ENCODE peak calls at places on chromosome 7, in eight cellular contexts. Z, S, U, L, O, T, J and B are unnamed samples.

GRCh38 chr7:2201128-2201527 is 31.6 kb downstream of the MAD1L1 start:
- DNase-seq in J (no peak), O (no peak), S (peak), Z (no peak), T (no peak), U (no peak), L (no peak), B (no peak)

GRCh38 chr7:155959894-155960293 is 147.6 kb upstream of the SHH start:
- DNase-seq in U (no peak), O (peak), Z (no peak), J (no peak), L (no peak), S (no peak), T (no peak), B (no peak)

GRCh38 chr7:91941450-91941849 is 788 bp downstream of the AKAP9 start:
- DNase-seq in J (peak), T (no peak), S (peak), Z (peak), U (peak), O (peak), L (no peak), B (no peak)

GRCh38 chr7:147803625-147804024 is 786.9 kb upstream of the C7orf33 start:
- DNase-seq in L (no peak), U (no peak), S (no peak), Z (no peak), T (no peak), O (no peak), J (no peak), B (no peak)

GRCh38 chr7:150410680-150411346 is 31.7 kb downstream of the ZNF775 start:
- DNase-seq in O (no peak), S (no peak), J (no peak), L (peak), U (no peak), T (no peak), Z (peak), B (no peak)

GRCh38 chr7:113730309-113730955 is 188.4 kb downstream of the PPP1R3A start:
- DNase-seq in T (no peak), S (no peak), Z (no peak), L (peak), U (no peak), J (no peak), O (no peak), B (no peak)

GRCh38 chr7:101232141-101232821 is 5.3 kb downstream of the CLDN15 start:
- DNase-seq in U (peak), Z (no peak), J (no peak), S (no peak), L (no peak), O (peak), T (no peak), B (no peak)

GRCh38 chr7:85954961-85955360 is 688.7 kb upstream of the GRM3 start:
- DNase-seq in U (no peak), Z (no peak), L (no peak), J (no peak), T (no peak), S (no peak), O (no peak), B (no peak)

GRCh38 chr7:2048006-2048405 is 184.7 kb downstream of the MAD1L1 start:
- DNase-seq in U (no peak), J (no peak), S (peak), O (no peak), T (no peak), Z (peak), L (no peak), B (no peak)

GRCh38 chr7:107236857-107237256 is 68.1 kb downstream of the HBP1 start:
- DNase-seq in S (no peak), U (no peak), J (no peak), Z (no peak), O (no peak), L (no peak), T (no peak), B (no peak)

GRCh38 chr7:50145801-50146338 is 52.8 kb upstream of the ZPBP start:
- DNase-seq in U (no peak), T (no peak), O (no peak), Z (no peak), L (no peak), S (no peak), J (no peak), B (no peak)

GRCh38 chr7:100171840-100172239 is 3.4 kb upstream of the GAL3ST4 start:
- DNase-seq in O (no peak), J (no peak), Z (no peak), U (no peak), L (no peak), T (no peak), S (no peak), B (no peak)

GRCh38 chr7:42407311-42407710 is 170.3 kb upstream of the GLI3 start:
- DNase-seq in S (no peak), L (no peak), Z (no peak), J (no peak), U (no peak), T (no peak), O (no peak), B (no peak)

GRCh38 chr7:133815677-133816210 is 311.4 kb upstream of the LRGUK start:
- DNase-seq in Z (no peak), T (no peak), U (no peak), L (no peak), S (no peak), J (no peak), O (no peak), B (no peak)

GRCh38 chr7:138029941-138030340 is 28.1 kb upstream of the CREB3L2 start:
- DNase-seq in S (no peak), Z (no peak), U (no peak), O (no peak), J (no peak), T (no peak), L (no peak), B (no peak)

GRCh38 chr7:57182031-57182430 is 49.8 kb upstream of the ZNF479 start:
- DNase-seq in L (no peak), Z (no peak), U (no peak), S (no peak), J (no peak), T (no peak), O (no peak), B (no peak)

GRCh38 chr7:105209870-105210269 is 178.9 kb downstream of the SRPK2 start:
- DNase-seq in S (no peak), U (no peak), Z (no peak), O (no peak), T (no peak), J (no peak), L (no peak), B (no peak)

GRCh38 chr7:92916751-92917369 is 80.5 kb upstream of the CDK6 start:
- DNase-seq in J (no peak), S (no peak), Z (no peak), O (peak), U (peak), T (no peak), L (no peak), B (no peak)

GRCh38 chr7:105664816-105665525 is 83.7 kb upstream of the EFCAB10 start:
- DNase-seq in L (no peak), T (no peak), J (no peak), U (no peak), S (no peak), Z (no peak), O (peak), B (no peak)

GRCh38 chr7:95687759-95688343 is 84.5 kb upstream of the DYNC1I1 start:
- DNase-seq in T (no peak), Z (no peak), S (no peak), U (peak), J (no peak), L (no peak), O (no peak), B (no peak)

GRCh38 chr7:44982970-44983369 is 4.2 kb upstream of the MYO1G start:
- DNase-seq in O (no peak), J (no peak), T (no peak), Z (no peak), U (no peak), S (no peak), L (no peak), B (no peak)

GRCh38 chr7:56063882-56064625 is at the start of gene SUMF2:
- DNase-seq in U (peak), Z (peak), T (peak), S (peak), J (peak), L (peak), O (peak), B (peak)

GRCh38 chr7:143259765-143260164 is 3.5 kb upstream of the GSTK1 start:
- DNase-seq in Z (no peak), L (no peak), J (no peak), U (no peak), S (no peak), O (no peak), T (no peak), B (no peak)

GRCh38 chr7:150852371-150852905 is at the start of gene AOC1:
- DNase-seq in U (no peak), O (peak), T (no peak), S (no peak), J (no peak), Z (no peak), L (no peak), B (no peak)

GRCh38 chr7:142974618-142975017 is 12.5 kb upstream of the KEL start:
- DNase-seq in J (no peak), T (no peak), U (no peak), S (no peak), Z (no peak), O (no peak), L (no peak), B (no peak)

GRCh38 chr7:2258661-2259365 is 16.8 kb downstream of the NUDT1 start:
- DNase-seq in L (no peak), S (no peak), O (no peak), J (no peak), T (no peak), Z (no peak), U (no peak), B (no peak)

GRCh38 chr7:135712796-135713195 is 15.2 kb downstream of the SLC13A4 start:
- DNase-seq in S (no peak), O (no peak), J (no peak), Z (no peak), T (no peak), L (no peak), U (no peak), B (no peak)

GRCh38 chr7:135774284-135774683 is 25.7 kb upstream of the FAM180A start:
- DNase-seq in S (no peak), Z (no peak), O (no peak), L (no peak), T (no peak), J (no peak), U (no peak), B (no peak)

GRCh38 chr7:148697256-148697841 is 1.4 kb upstream of the CUL1 start:
- DNase-seq in O (no peak), Z (peak), J (peak), U (no peak), T (no peak), S (peak), L (no peak), B (no peak)

GRCh38 chr7:104981671-104982036 is 32.4 kb upstream of the KMT2E start:
- DNase-seq in S (no peak), T (no peak), L (no peak), Z (no peak), O (no peak), U (no peak), J (no peak), B (no peak)

GRCh38 chr7:31775511-31775910 is 88.5 kb downstream of the PPP1R17 start:
- DNase-seq in S (no peak), U (no peak), L (no peak), T (no peak), J (no peak), Z (no peak), O (no peak), B (no peak)

GRCh38 chr7:50397971-50398324 is 52.2 kb downstream of the FIGNL1 start:
- DNase-seq in O (no peak), J (no peak), T (no peak), L (no peak), Z (no peak), S (no peak), U (no peak), B (no peak)

GRCh38 chr7:139753693-139754111 is 24.1 kb downstream of the HIPK2 start:
- DNase-seq in L (no peak), U (no peak), T (no peak), O (no peak), S (no peak), J (no peak), Z (no peak), B (no peak)

GRCh38 chr7:138237995-138238394 is 161.7 kb downstream of the AKR1D1 start:
- DNase-seq in J (no peak), S (no peak), T (no peak), Z (no peak), O (no peak), U (no peak), L (no peak), B (no peak)